ENCODE peak calls at places on chromosome 13, in five cellular contexts. W is SW480, G is B cell, Z is left cardiac atrium, P is RCC 7860. T is an unnamed sample.
A peak's percentile ranks its signal among the peaks of the same experiment; 100 is the strongest.

GRCh38 chr13:43030548-43030947 is 7.2 kb downstream of the DNAJC15 start:
- DNase-seq in W (no peak), G (peak; percentile 43), Z (no peak), P (no peak), T (peak; percentile 41)

GRCh38 chr13:97125051-97125809 is 96.9 kb upstream of the MBNL2 start:
- DNase-seq in W (peak; percentile 30), G (no peak), Z (peak; percentile 35), P (peak; percentile 18), T (no peak)

GRCh38 chr13:46627462-46627861 is 74.5 kb downstream of the LRCH1 start:
- DNase-seq in W (no peak), G (no peak), Z (no peak), P (no peak), T (no peak)

GRCh38 chr13:34578471-34578870 is 363.6 kb upstream of the NBEA start:
- DNase-seq in W (no peak), G (no peak), Z (no peak), P (no peak), T (no peak)

GRCh38 chr13:50664961-50665360 is 178.5 kb downstream of the DLEU7 start:
- DNase-seq in W (no peak), G (no peak), Z (no peak), P (no peak), T (no peak)

GRCh38 chr13:95512957-95513356 is 39.6 kb upstream of the CLDN10 start:
- DNase-seq in W (no peak), G (no peak), Z (no peak), P (no peak), T (no peak)

GRCh38 chr13:38376551-38376950 is 26.9 kb downstream of the UFM1 start:
- DNase-seq in W (no peak), G (no peak), Z (no peak), P (no peak), T (no peak)

GRCh38 chr13:106529415-106530208 is 5.8 kb downstream of the EFNB2 start:
- DNase-seq in W (no peak), G (no peak), Z (no peak), P (no peak), T (no peak)

GRCh38 chr13:38530492-38530891 is 156.4 kb upstream of the FREM2 start:
- DNase-seq in W (peak; percentile 31), G (no peak), Z (no peak), P (no peak), T (peak; percentile 7)

GRCh38 chr13:104315606-104316005 is 1249.4 kb upstream of the SLC10A2 start:
- DNase-seq in W (no peak), G (no peak), Z (no peak), P (peak; percentile 97), T (no peak)

GRCh38 chr13:60591348-60591747 is 194.3 kb downstream of the TDRD3 start:
- DNase-seq in W (peak; percentile 12), G (no peak), Z (no peak), P (no peak), T (peak; percentile 25)

GRCh38 chr13:27450921-27451461 is 627 bp upstream of the MTIF3 start:
- DNase-seq in W (peak; percentile 74), G (no peak), Z (peak; percentile 54), P (peak; percentile 61), T (peak; percentile 41)

GRCh38 chr13:52744842-52745241 is 5.2 kb upstream of the CNMD start:
- DNase-seq in W (no peak), G (no peak), Z (no peak), P (no peak), T (no peak)

GRCh38 chr13:33349314-33349995 is 63.9 kb upstream of the STARD13 start:
- DNase-seq in W (no peak), G (no peak), Z (peak; percentile 34), P (peak; percentile 10), T (no peak)

GRCh38 chr13:51502206-51502651 is 49.4 kb upstream of the INTS6 start:
- DNase-seq in W (no peak), G (no peak), Z (no peak), P (no peak), T (peak; percentile 78)